ENCODE peak calls at places on chromosome 6, in ten cellular contexts. E is anterior cingulate cortex; F is uterus; C is stimulated activated CD4-positive, alpha-beta T cell treated with anti-CD3 and anti-CD28 coated beads, Interleukin-2, amount 100 ng/mL, for 48 hours; G is activated CD4-positive, alpha-beta memory T cell treated with anti-CD3 and anti-CD28 coated beads, Interleukin-2, amount 10 ng/mL, durations not matched to agents 7 days and 5 days; A is NCI-H774; I is NCI-H345; T is Ammon's horn; N is adrenal gland; U is heart right ventricle. V is an unnamed sample.

GRCh38 chr6:84688187-84688878 is 76.1 kb downstream of the TBX18 start:
- DNase-seq in E (no peak), F (no peak), C (no peak), G (no peak), A (no peak), I (no peak), T (no peak), N (no peak), U (no peak), V (no peak)

GRCh38 chr6:30041821-30042220 is 19.2 kb upstream of the POLR1H start:
- DNase-seq in E (no peak), F (no peak), C (no peak), G (no peak), A (no peak), I (no peak), T (no peak), N (no peak), U (no peak), V (no peak)

GRCh38 chr6:109867009-109867969 is 110.8 kb upstream of the GPR6 start:
- DNase-seq in E (peak), F (peak), C (no peak), G (no peak), A (peak), I (no peak), T (peak), N (peak), U (peak), V (peak)

GRCh38 chr6:168929871-168930450 is 323.7 kb downstream of the THBS2 start:
- DNase-seq in E (no peak), F (no peak), C (no peak), G (no peak), A (no peak), I (no peak), T (no peak), N (no peak), U (no peak), V (no peak)

GRCh38 chr6:160534050-160534696 is 129.9 kb downstream of the LPA start:
- DNase-seq in E (peak), F (peak), C (peak), G (peak), A (peak), I (no peak), T (peak), N (peak), U (peak), V (peak)

GRCh38 chr6:135667694-135668455 is 170.3 kb upstream of the AHI1 start:
- DNase-seq in E (no peak), F (no peak), C (no peak), G (no peak), A (peak), I (peak), T (peak), N (no peak), U (peak), V (no peak)

GRCh38 chr6:134464690-134465411 is 146.9 kb upstream of the SGK1 start:
- DNase-seq in E (no peak), F (no peak), C (no peak), G (no peak), A (no peak), I (peak), T (no peak), N (no peak), U (no peak), V (no peak)

GRCh38 chr6:167497387-167498056 is 172.6 kb downstream of the TTLL2 start:
- DNase-seq in E (no peak), F (no peak), C (no peak), G (no peak), A (no peak), I (no peak), T (no peak), N (no peak), U (no peak), V (no peak)

GRCh38 chr6:13924146-13924948 is 405 bp upstream of the RNF182 start:
- DNase-seq in E (peak), F (peak), C (no peak), G (no peak), A (peak), I (peak), T (peak), N (no peak), U (peak), V (peak)

GRCh38 chr6:45495404-45496084 is 117.8 kb upstream of the SUPT3H start:
- DNase-seq in E (no peak), F (no peak), C (no peak), G (peak), A (no peak), I (no peak), T (peak), N (no peak), U (no peak), V (no peak)

GRCh38 chr6:137808836-137809315 is 58.2 kb upstream of the TNFAIP3 start:
- DNase-seq in E (no peak), F (no peak), C (no peak), G (no peak), A (no peak), I (no peak), T (no peak), N (no peak), U (no peak), V (no peak)

GRCh38 chr6:158803733-158804143 is 15.4 kb downstream of the EZR start:
- DNase-seq in E (no peak), F (no peak), C (no peak), G (peak), A (peak), I (no peak), T (peak), N (no peak), U (peak), V (no peak)

GRCh38 chr6:170383466-170384075 is 77.0 kb downstream of the FAM120B start:
- DNase-seq in E (no peak), F (no peak), C (no peak), G (no peak), A (no peak), I (no peak), T (no peak), N (no peak), U (no peak), V (no peak)

GRCh38 chr6:87702589-87702945 is 534 bp upstream of the AKIRIN2 start:
- DNase-seq in E (no peak), F (no peak), C (no peak), G (no peak), A (peak), I (peak), T (no peak), N (no peak), U (no peak), V (no peak)

GRCh38 chr6:83430606-83431544 is at the start of gene ME1:
- DNase-seq in E (peak), F (peak), C (peak), G (peak), A (peak), I (no peak), T (peak), N (peak), U (peak), V (peak)

GRCh38 chr6:16681260-16681873 is 79.9 kb downstream of the ATXN1 start:
- DNase-seq in E (no peak), F (no peak), C (no peak), G (no peak), A (no peak), I (no peak), T (no peak), N (no peak), U (no peak), V (peak)

GRCh38 chr6:53741001-53741400 is 53.8 kb upstream of the LRRC1 start:
- DNase-seq in E (no peak), F (no peak), C (no peak), G (no peak), A (no peak), I (no peak), T (no peak), N (no peak), U (no peak), V (no peak)

GRCh38 chr6:16344756-16345155 is 106.4 kb downstream of the GMPR start:
- DNase-seq in E (no peak), F (no peak), C (no peak), G (no peak), A (no peak), I (no peak), T (no peak), N (no peak), U (no peak), V (no peak)

GRCh38 chr6:1572892-1573291 is 36.8 kb upstream of the FOXC1 start:
- DNase-seq in E (no peak), F (no peak), C (no peak), G (no peak), A (no peak), I (no peak), T (no peak), N (no peak), U (no peak), V (no peak)

GRCh38 chr6:134744301-134744700 is 205.6 kb downstream of the ALDH8A1 start:
- DNase-seq in E (no peak), F (no peak), C (no peak), G (no peak), A (no peak), I (no peak), T (no peak), N (no peak), U (no peak), V (no peak)

GRCh38 chr6:63881791-63882190 is 246.2 kb downstream of the PHF3 start:
- DNase-seq in E (no peak), F (no peak), C (no peak), G (no peak), A (no peak), I (no peak), T (no peak), N (no peak), U (no peak), V (no peak)

GRCh38 chr6:4256969-4257368 is 121.6 kb upstream of the ECI2 start:
- DNase-seq in E (no peak), F (no peak), C (no peak), G (no peak), A (no peak), I (no peak), T (no peak), N (no peak), U (no peak), V (no peak)

GRCh38 chr6:70304611-70305010 is 1.7 kb upstream of the COL9A1 start:
- DNase-seq in E (no peak), F (no peak), C (no peak), G (no peak), A (no peak), I (no peak), T (no peak), N (no peak), U (peak), V (no peak)

GRCh38 chr6:42029062-42029685 is 21.1 kb upstream of the TAF8 start:
- DNase-seq in E (no peak), F (no peak), C (no peak), G (no peak), A (no peak), I (no peak), T (no peak), N (no peak), U (no peak), V (no peak)

GRCh38 chr6:9405369-9405768 is 970.0 kb upstream of the SLC35B3 start:
- DNase-seq in E (no peak), F (no peak), C (no peak), G (no peak), A (no peak), I (no peak), T (no peak), N (no peak), U (no peak), V (no peak)

GRCh38 chr6:2429032-2429431 is 183.6 kb upstream of the GMDS start:
- DNase-seq in E (no peak), F (no peak), C (no peak), G (no peak), A (no peak), I (no peak), T (no peak), N (no peak), U (no peak), V (no peak)

GRCh38 chr6:2194643-2195042 is 50.8 kb downstream of the GMDS start:
- DNase-seq in E (no peak), F (no peak), C (no peak), G (no peak), A (no peak), I (no peak), T (no peak), N (no peak), U (no peak), V (no peak)

GRCh38 chr6:56399250-56399671 is 151.9 kb upstream of the COL21A1 start:
- DNase-seq in E (no peak), F (no peak), C (no peak), G (no peak), A (no peak), I (no peak), T (no peak), N (no peak), U (no peak), V (no peak)

GRCh38 chr6:53899512-53899911 is 104.7 kb downstream of the LRRC1 start:
- DNase-seq in E (no peak), F (no peak), C (no peak), G (no peak), A (no peak), I (no peak), T (no peak), N (no peak), U (no peak), V (no peak)

GRCh38 chr6:134176283-134176975 is 124.0 kb upstream of the SLC2A12 start:
- DNase-seq in E (no peak), F (peak), C (no peak), G (no peak), A (no peak), I (no peak), T (peak), N (peak), U (peak), V (peak)

GRCh38 chr6:30900863-30901417 is 7.1 kb upstream of the GTF2H4 start:
- DNase-seq in E (no peak), F (no peak), C (no peak), G (no peak), A (no peak), I (no peak), T (no peak), N (no peak), U (no peak), V (no peak)

GRCh38 chr6:62479722-62480121 is 193.7 kb upstream of the KHDRBS2 start:
- DNase-seq in E (no peak), F (no peak), C (no peak), G (no peak), A (no peak), I (no peak), T (no peak), N (no peak), U (no peak), V (peak)

GRCh38 chr6:138678168-138678567 is 95.4 kb upstream of the CCDC28A start:
- DNase-seq in E (no peak), F (no peak), C (no peak), G (no peak), A (no peak), I (no peak), T (no peak), N (no peak), U (no peak), V (no peak)

GRCh38 chr6:21942910-21943309 is 349.4 kb downstream of the SOX4 start:
- DNase-seq in E (no peak), F (no peak), C (no peak), G (no peak), A (no peak), I (no peak), T (no peak), N (no peak), U (no peak), V (no peak)

GRCh38 chr6:121354764-121355163 is 20.5 kb upstream of the TBC1D32 start:
- DNase-seq in E (no peak), F (no peak), C (no peak), G (no peak), A (no peak), I (no peak), T (no peak), N (no peak), U (no peak), V (peak)

GRCh38 chr6:11429577-11429976 is 108.0 kb upstream of the TMEM170B start:
- DNase-seq in E (no peak), F (no peak), C (no peak), G (no peak), A (no peak), I (no peak), T (no peak), N (no peak), U (no peak), V (no peak)

GRCh38 chr6:5960456-5960855 is 46.3 kb downstream of the NRN1 start:
- DNase-seq in E (no peak), F (no peak), C (no peak), G (no peak), A (no peak), I (no peak), T (no peak), N (no peak), U (no peak), V (no peak)

GRCh38 chr6:44217332-44218143 is 812 bp downstream of the MYMX start:
- DNase-seq in E (no peak), F (no peak), C (no peak), G (no peak), A (no peak), I (no peak), T (peak), N (no peak), U (peak), V (no peak)

GRCh38 chr6:14620522-14620921 is 502.9 kb downstream of the CD83 start:
- DNase-seq in E (no peak), F (no peak), C (no peak), G (no peak), A (no peak), I (no peak), T (no peak), N (no peak), U (no peak), V (no peak)

V was measured in thyroid gland.